ENCODE peak calls at places on chromosome 1, in five cellular contexts. Z is AG08396; P is HT1080; B is naive thymus-derived CD8-positive, alpha-beta T cell; R is DMS79. X is an unnamed sample.

GRCh38 chr1:56446531-56447098 is 132.7 kb downstream of the PLPP3 start:
- DNase-seq in Z (peak; percentile 23), P (no peak), B (no peak), R (peak; percentile 48), X (no peak)

GRCh38 chr1:237976345-237976744 is 85.6 kb upstream of the ZP4 start:
- DNase-seq in Z (no peak), P (no peak), B (no peak), R (no peak), X (no peak)

GRCh38 chr1:40796939-40797667 is 13.5 kb downstream of the KCNQ4 start:
- DNase-seq in Z (no peak), P (peak; percentile 23), B (no peak), R (no peak), X (no peak)

GRCh38 chr1:113677250-113678158 is 81.8 kb downstream of the PHTF1 start:
- DNase-seq in Z (peak; percentile 40), P (peak; percentile 34), B (no peak), R (peak; percentile 12), X (no peak)

GRCh38 chr1:119787776-119788175 is 19.1 kb upstream of the HMGCS2 start:
- DNase-seq in Z (no peak), P (peak; percentile 37), B (no peak), R (no peak), X (no peak)

GRCh38 chr1:230581446-230582079 is 60.7 kb upstream of the COG2 start:
- DNase-seq in Z (no peak), P (peak; percentile 54), B (no peak), R (no peak), X (no peak)

GRCh38 chr1:100445565-100445964 is 92.4 kb upstream of the GPR88 start:
- DNase-seq in Z (no peak), P (no peak), B (peak; percentile 57), R (no peak), X (no peak)

GRCh38 chr1:11826946-11827345 is 20.6 kb downstream of the NPPA start:
- DNase-seq in Z (no peak), P (no peak), B (no peak), R (no peak), X (no peak)

GRCh38 chr1:147804942-147805723 is 44.7 kb upstream of the GJA5 start:
- DNase-seq in Z (no peak), P (peak; percentile 12), B (no peak), R (no peak), X (no peak)

GRCh38 chr1:225817611-225818061 is 7.7 kb downstream of the EPHX1 start:
- DNase-seq in Z (peak; percentile 90), P (peak; percentile 79), B (no peak), R (peak; percentile 70), X (peak; percentile 52)

GRCh38 chr1:39472826-39473225 is 18.6 kb upstream of the BMP8A start:
- DNase-seq in Z (no peak), P (no peak), B (no peak), R (no peak), X (no peak)

GRCh38 chr1:1462318-1462966 is 9.1 kb upstream of the ATAD3B start:
- DNase-seq in Z (peak; percentile 47), P (peak; percentile 49), B (no peak), R (peak; percentile 53), X (peak; percentile 27)

GRCh38 chr1:53946252-53947171 is at the start of gene LRRC42:
- DNase-seq in Z (peak; percentile 98), P (no peak), B (no peak), R (no peak), X (no peak)

GRCh38 chr1:191912517-191912916 is 245.7 kb upstream of the RGS18 start:
- DNase-seq in Z (no peak), P (no peak), B (no peak), R (no peak), X (no peak)

GRCh38 chr1:15005116-15005515 is 148.4 kb upstream of the TMEM51 start:
- DNase-seq in Z (no peak), P (no peak), B (no peak), R (no peak), X (no peak)

GRCh38 chr1:186950547-186950946 is 121.8 kb downstream of the PLA2G4A start:
- DNase-seq in Z (no peak), P (peak; percentile 74), B (no peak), R (no peak), X (no peak)

GRCh38 chr1:15325375-15326085 is 78.5 kb downstream of the FHAD1 start:
- DNase-seq in Z (no peak), P (no peak), B (no peak), R (no peak), X (no peak)

GRCh38 chr1:17075470-17076255 is 21.8 kb upstream of the SDHB start:
- DNase-seq in Z (no peak), P (peak; percentile 24), B (no peak), R (no peak), X (no peak)

GRCh38 chr1:207603777-207604176 is 41.2 kb upstream of the CR1L start:
- DNase-seq in Z (peak; percentile 15), P (peak; percentile 12), B (no peak), R (no peak), X (no peak)

GRCh38 chr1:40980453-40981121 is 1.1 kb downstream of the CTPS1 start:
- DNase-seq in Z (peak; percentile 28), P (peak; percentile 38), B (peak; percentile 41), R (peak; percentile 60), X (no peak)

GRCh38 chr1:27445177-27445936 is 44.6 kb downstream of the WASF2 start:
- DNase-seq in Z (no peak), P (no peak), B (no peak), R (no peak), X (no peak)

GRCh38 chr1:171257207-171258052 is 9.1 kb downstream of the FMO1 start:
- DNase-seq in Z (no peak), P (no peak), B (no peak), R (no peak), X (peak; percentile 38)

GRCh38 chr1:187032316-187032981 is 203.7 kb downstream of the PLA2G4A start:
- DNase-seq in Z (no peak), P (no peak), B (no peak), R (no peak), X (no peak)

GRCh38 chr1:37752583-37753471 is 12.1 kb downstream of the EPHA10 start:
- DNase-seq in Z (peak; percentile 81), P (no peak), B (no peak), R (peak; percentile 41), X (no peak)

GRCh38 chr1:226702318-226702956 is 36.6 kb downstream of the ITPKB start:
- DNase-seq in Z (peak; percentile 81), P (no peak), B (no peak), R (no peak), X (no peak)

GRCh38 chr1:31335007-31335406 is 37.9 kb downstream of the FABP3 start:
- DNase-seq in Z (peak; percentile 37), P (peak; percentile 58), B (no peak), R (no peak), X (no peak)